ENCODE peak calls at places on chromosome 12, in four cellular contexts. G is left ventricle myocardium inferior; O is GM13977; I is CD4-positive, alpha-beta T cell. X is an unnamed sample.

GRCh38 chr12:53232641-53233538 is 881 bp upstream of the RARG start:
- DNase-seq in G (peak), O (no peak), I (peak), X (no peak)

GRCh38 chr12:65325183-65325582 is 46.7 kb downstream of the MSRB3 start:
- DNase-seq in G (no peak), O (no peak), I (no peak), X (no peak)

GRCh38 chr12:128807161-128807724 is 16.5 kb downstream of the SLC15A4 start:
- DNase-seq in G (no peak), O (no peak), I (no peak), X (no peak)

GRCh38 chr12:111034911-111035577 is 114.7 kb upstream of the MYL2 start:
- DNase-seq in G (no peak), O (no peak), I (no peak), X (no peak)

GRCh38 chr12:7021956-7022355 is 3.7 kb upstream of the LPCAT3 start:
- DNase-seq in G (no peak), O (no peak), I (no peak), X (no peak)

GRCh38 chr12:90959538-90960139 is 4.7 kb upstream of the CCER1 start:
- DNase-seq in G (no peak), O (peak), I (no peak), X (no peak)

GRCh38 chr12:40105265-40105514 is 691 bp downstream of the SLC2A13 start:
- DNase-seq in G (peak), O (no peak), I (no peak), X (peak)

GRCh38 chr12:108126990-108127468 is 2.1 kb upstream of the WSCD2 start:
- DNase-seq in G (no peak), O (no peak), I (no peak), X (no peak)

GRCh38 chr12:124655317-124656213 is 88.2 kb upstream of the NCOR2 start:
- DNase-seq in G (peak), O (no peak), I (no peak), X (no peak)

GRCh38 chr12:116551952-116552749 is 7.0 kb upstream of the MAP1LC3B2 start:
- DNase-seq in G (no peak), O (no peak), I (no peak), X (no peak)

GRCh38 chr12:26135010-26135420 is 10.2 kb upstream of the BHLHE41 start:
- DNase-seq in G (no peak), O (no peak), I (no peak), X (no peak)

GRCh38 chr12:109163150-109163549 is 46.8 kb downstream of the ACACB start:
- DNase-seq in G (no peak), O (no peak), I (no peak), X (peak)

GRCh38 chr12:48820406-48820805 is 2.1 kb downstream of the CACNB3 start:
- DNase-seq in G (no peak), O (no peak), I (no peak), X (no peak)

GRCh38 chr12:122517877-122518276 is 8.9 kb downstream of the RSRC2 start:
- DNase-seq in G (no peak), O (no peak), I (no peak), X (no peak)

GRCh38 chr12:96170762-96171161 is 23.4 kb upstream of the ELK3 start:
- DNase-seq in G (no peak), O (no peak), I (no peak), X (no peak)

GRCh38 chr12:130286041-130286440 is 51.6 kb upstream of the PIWIL1 start:
- DNase-seq in G (no peak), O (no peak), I (no peak), X (no peak)
- TF ChIP-seq CTCF in G (no peak), O (no peak), I (no peak), X (no peak)

GRCh38 chr12:10363922-10364838 is 25.7 kb downstream of the KLRK1 start:
- DNase-seq in G (peak), O (peak), I (no peak), X (no peak)

GRCh38 chr12:10364839-10365681 is 24.8 kb downstream of the KLRK1 start:
- DNase-seq in G (peak), O (peak), I (peak), X (peak)

GRCh38 chr12:10368206-10369171 is 21.4 kb downstream of the KLRK1 start:
- DNase-seq in G (no peak), O (no peak), I (no peak), X (no peak)

GRCh38 chr12:10365716-10366433 is 24.0 kb downstream of the KLRK1 start:
- DNase-seq in G (no peak), O (no peak), I (no peak), X (no peak)

DNA sequence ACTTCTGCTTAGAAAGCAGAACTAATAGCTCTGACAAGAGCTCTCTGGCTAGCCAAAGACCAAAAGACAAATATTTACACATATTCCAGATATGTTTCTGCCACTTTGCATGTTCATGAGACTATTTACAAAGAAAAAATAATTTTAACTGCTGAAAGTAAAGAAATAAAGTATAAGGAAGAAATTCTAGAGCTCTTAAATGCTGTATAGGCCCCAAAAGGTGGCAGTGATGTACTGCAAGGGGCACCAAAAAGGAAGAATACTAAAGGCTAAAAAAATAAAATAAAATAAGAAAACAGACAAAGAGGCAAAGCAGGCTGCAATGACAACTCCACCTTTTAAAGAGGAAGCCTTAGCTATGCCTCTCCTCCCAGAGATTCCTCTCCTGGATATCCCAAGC is 23.0 kb downstream of the KLRK1 start:
- DNase-seq in G (no peak), O (no peak), I (no peak), X (no peak)
- TF ChIP-seq CTCF in G (no peak), O (no peak), I (peak), X (peak)

GRCh38 chr12:42588308-42588836 is 1.2 kb downstream of the PRICKLE1 start:
- DNase-seq in G (no peak), O (no peak), I (no peak), X (no peak)

GRCh38 chr12:42588981-42589464 is 523 bp downstream of the PRICKLE1 start:
- DNase-seq in G (peak), O (peak), I (no peak), X (no peak)

GRCh38 chr12:42589465-42590323 is at the start of gene PRICKLE1:
- DNase-seq in G (peak), O (peak), I (no peak), X (no peak)

GRCh38 chr12:42587564-42588307 is 1.8 kb downstream of the PRICKLE1 start:
- DNase-seq in G (no peak), O (no peak), I (no peak), X (no peak)

GRCh38 chr12:42590324-42590934 is 883 bp upstream of the PRICKLE1 start:
- DNase-seq in G (peak), O (peak), I (no peak), X (no peak)
- TF ChIP-seq CTCF in G (peak), O (no peak), I (no peak), X (no peak)

DNA sequence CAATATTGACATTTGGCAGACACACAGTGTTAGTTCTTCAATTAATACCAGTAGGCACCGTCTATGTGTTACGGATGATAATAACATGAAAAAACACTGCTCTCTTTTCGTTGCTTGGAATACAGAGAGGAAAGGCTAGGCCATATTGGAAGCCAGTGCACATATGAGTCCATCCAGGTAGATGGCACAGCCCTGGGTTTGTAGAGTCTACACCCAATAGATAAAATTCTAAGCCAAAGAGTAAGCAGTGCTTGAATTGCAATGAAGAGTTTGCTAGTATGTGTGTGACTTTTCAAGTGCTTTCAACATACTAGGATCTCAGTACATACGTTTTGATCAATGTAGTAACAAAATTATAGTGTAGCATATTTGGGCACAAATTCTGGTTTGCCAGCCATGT is 243.3 kb upstream of the AVPR1A start:
- DNase-seq in G (no peak), O (no peak), I (no peak), X (no peak)
- TF ChIP-seq CTCF in G (no peak), O (no peak), I (no peak), X (no peak)